ENCODE peak calls at places on chromosomes 16 and 17, in four cellular contexts. J is K562, D is OCI-LY7, W is tibial artery. M is an unnamed sample.

GRCh38 chr17:12665263-12666210 is at the start of gene MYOCD:
- DNase-seq in J (no peak), D (no peak), W (peak; percentile 83), M (no peak)

GRCh38 chr17:80948961-80949450 is 42.6 kb upstream of the CHMP6 start:
- DNase-seq in J (no peak), D (no peak), W (peak; percentile 78), M (no peak)

GRCh38 chr17:49455226-49455968 is 39.7 kb upstream of the NGFR start:
- DNase-seq in J (no peak), D (no peak), W (no peak), M (no peak)

GRCh38 chr17:5422505-5422904 is 2.5 kb downstream of the RPAIN start:
- DNase-seq in J (no peak), D (no peak), W (no peak), M (no peak)

GRCh38 chr16:71919033-71919432 is 23.7 kb downstream of the IST1 start:
- DNase-seq in J (no peak), D (no peak), W (no peak), M (no peak)

GRCh38 chr16:29820730-29821662 is 734 bp downstream of the MVP start:
- DNase-seq in J (no peak), D (no peak), W (peak; percentile 82), M (peak; percentile 69)

GRCh38 chr17:74972107-74972972 is at the start of gene HID1:
- DNase-seq in J (peak; percentile 80), D (peak; percentile 72), W (no peak), M (peak; percentile 72)

GRCh38 chr17:61124562-61124961 is 275.1 kb upstream of the TBX2 start:
- DNase-seq in J (no peak), D (no peak), W (no peak), M (no peak)

GRCh38 chr17:49496183-49496865 is 1.2 kb downstream of the NGFR start:
- DNase-seq in J (peak; percentile 76), D (peak; percentile 65), W (peak; percentile 85), M (peak; percentile 72)

GRCh38 chr17:78986048-78986648 is 6.4 kb upstream of the LGALS3BP start:
- DNase-seq in J (peak; percentile 82), D (peak; percentile 47), W (no peak), M (no peak)

GRCh38 chr17:72953621-72954020 is 138.9 kb downstream of the SLC39A11 start:
- DNase-seq in J (no peak), D (no peak), W (no peak), M (no peak)

GRCh38 chr17:76546556-76547182 is 6.8 kb downstream of the PRCD start:
- DNase-seq in J (no peak), D (no peak), W (no peak), M (no peak)

GRCh38 chr16:50326835-50327465 is 41.8 kb downstream of the BRD7 start:
- DNase-seq in J (peak; percentile 72), D (peak; percentile 68), W (no peak), M (peak; percentile 58)

GRCh38 chr17:20961551-20961950 is 81.3 kb downstream of the USP22 start:
- DNase-seq in J (no peak), D (no peak), W (no peak), M (no peak)

GRCh38 chr17:65290041-65290440 is 152.9 kb downstream of the RGS9 start:
- DNase-seq in J (no peak), D (no peak), W (no peak), M (no peak)

GRCh38 chr17:50947844-50948514 is 81.8 kb upstream of the TOB1 start:
- DNase-seq in J (peak; percentile 48), D (no peak), W (peak; percentile 88), M (no peak)
- H3K4me1 ChIP-seq in J (peaks cover 63% of the 10 kb centered on the region), D (peaks cover 24% of the 10 kb centered on the region), W (peaks cover 13% of the 10 kb centered on the region), M (peaks cover 45% of the 10 kb centered on the region)

GRCh38 chr16:3180445-3180878 is 7.5 kb upstream of the OR1F1 start:
- DNase-seq in J (peak; percentile 81), D (no peak), W (no peak), M (no peak)
- H3K4me3 ChIP-seq in J (peak overlapping the region; percentile 26), D (no peak overlapping the region), W (no peak overlapping the region), M (no peak overlapping the region)

DNA sequence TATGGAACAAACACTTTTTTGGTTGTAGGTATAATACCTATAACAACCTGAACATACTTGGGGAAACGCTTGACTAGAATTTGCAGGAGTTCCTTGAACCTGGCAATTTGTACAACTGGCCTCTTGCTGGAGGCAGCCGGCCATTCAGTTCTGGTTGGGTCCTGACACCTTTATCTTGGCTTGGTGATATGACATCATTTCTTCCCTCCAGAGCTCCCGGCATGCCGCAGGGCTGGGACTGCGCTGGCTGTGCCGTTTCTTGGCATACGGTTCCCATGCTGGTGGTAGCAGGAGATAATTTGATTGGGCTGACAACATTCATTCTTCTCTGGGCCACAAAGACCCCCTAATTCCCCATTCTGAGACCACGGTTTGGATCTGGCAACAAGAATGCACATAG is 87.5 kb downstream of the ASIC2 start:
- DNase-seq in J (no peak), D (no peak), W (peak; percentile 17), M (no peak)
- H3K4me1 ChIP-seq in J (no peaks in the 10 kb centered on the region), D (no peaks in the 10 kb centered on the region), W (no peaks in the 10 kb centered on the region), M (no peaks in the 10 kb centered on the region)

GRCh38 chr17:55284944-55285339 is 20.2 kb downstream of the HLF start:
- DNase-seq in J (no peak), D (no peak), W (no peak), M (no peak)

GRCh38 chr17:55282379-55282702 is 17.6 kb downstream of the HLF start:
- DNase-seq in J (no peak), D (no peak), W (no peak), M (no peak)

GRCh38 chr17:55284001-55284884 is 19.5 kb downstream of the HLF start:
- DNase-seq in J (no peak), D (peak; percentile 13), W (no peak), M (no peak)

GRCh38 chr17:55281592-55282378 is 17.0 kb downstream of the HLF start:
- DNase-seq in J (no peak), D (no peak), W (no peak), M (no peak)

GRCh38 chr17:55283256-55283965 is 18.7 kb downstream of the HLF start:
- DNase-seq in J (no peak), D (no peak), W (no peak), M (no peak)
- H3K4me3 ChIP-seq in J (no peak overlapping the region), D (no peak overlapping the region), W (no peak overlapping the region), M (no peak overlapping the region)

GRCh38 chr16:73193464-73193863 is 145.5 kb upstream of the ZFHX3 start:
- DNase-seq in J (no peak), D (no peak), W (no peak), M (no peak)
- H3K4me1 ChIP-seq in J (no peaks in the 10 kb centered on the region), D (no peaks in the 10 kb centered on the region), W (no peaks in the 10 kb centered on the region), M (no peaks in the 10 kb centered on the region)

GRCh38 chr16:52498640-52499039 is 48.3 kb downstream of the TOX3 start:
- DNase-seq in J (no peak), D (no peak), W (no peak), M (no peak)
- H3K4me3 ChIP-seq in J (no peak overlapping the region), D (no peak overlapping the region), W (no peak overlapping the region), M (no peak overlapping the region)

GRCh38 chr17:27245230-27245696 is 48.7 kb upstream of the WSB1 start:
- DNase-seq in J (peak; percentile 89), D (peak; percentile 77), W (peak; percentile 95), M (peak; percentile 26)
- H3K4me1 ChIP-seq in J (peaks cover 13% of the 10 kb centered on the region), D (peaks cover 14% of the 10 kb centered on the region), W (peaks cover 6% of the 10 kb centered on the region), M (no peaks in the 10 kb centered on the region)

GRCh38 chr17:1997587-1998425 is 27.3 kb downstream of the RTN4RL1 start:
- DNase-seq in J (no peak), D (no peak), W (no peak), M (no peak)

GRCh38 chr17:1994707-1995106 is 30.4 kb downstream of the RTN4RL1 start:
- DNase-seq in J (no peak), D (no peak), W (no peak), M (no peak)

GRCh38 chr17:1997146-1997586 is 28.0 kb downstream of the RTN4RL1 start:
- DNase-seq in J (no peak), D (no peak), W (no peak), M (no peak)

GRCh38 chr17:1996243-1997145 is 28.6 kb downstream of the RTN4RL1 start:
- DNase-seq in J (no peak), D (no peak), W (no peak), M (no peak)

GRCh38 chr17:1995321-1996242 is 29.6 kb downstream of the RTN4RL1 start:
- DNase-seq in J (no peak), D (no peak), W (no peak), M (no peak)
- H3K4me3 ChIP-seq in J (no peak overlapping the region), D (no peak overlapping the region), W (no peak overlapping the region), M (no peak overlapping the region)

GRCh38 chr17:28053044-28053670 is 10.7 kb downstream of the NLK start:
- DNase-seq in J (no peak), D (no peak), W (no peak), M (no peak)
- H3K4me1 ChIP-seq in J (peaks cover 21% of the 10 kb centered on the region), D (peaks cover 28% of the 10 kb centered on the region), W (no peaks in the 10 kb centered on the region), M (peaks cover 12% of the 10 kb centered on the region)